ENCODE peak calls at places on chromosomes 4 and X, in four cellular contexts. D is naive thymus-derived CD8-positive, alpha-beta T cell; Q is HuH-7.5; B is fibroblast of the aortic adventitia. O is an unnamed sample.

GRCh38 chrX:53281321-53281822 is at the start of gene IQSEC2:
- DNase-seq in D (no peak), B (peak), Q (no peak), O (no peak)

GRCh38 chr4:15681372-15682339 is at the start of gene FAM200B:
- DNase-seq in Q (peak), B (peak), D (peak), O (peak)

GRCh38 chr4:168409089-168409801 is 71.0 kb downstream of the DDX60L start:
- DNase-seq in B (peak), Q (no peak), D (no peak), O (no peak)

GRCh38 chr4:37383579-37384229 is 139.2 kb downstream of the NWD2 start:
- DNase-seq in B (peak), Q (peak), D (peak), O (no peak)

GRCh38 chr4:159401791-159402380 is 299.0 kb downstream of the RAPGEF2 start:
- DNase-seq in B (peak), D (no peak), Q (no peak), O (no peak)

GRCh38 chr4:88606832-88607231 is 14.6 kb downstream of the HERC3 start:
- DNase-seq in D (no peak), Q (no peak), B (no peak), O (no peak)

GRCh38 chr4:168830777-168831512 is 179.1 kb downstream of the CBR4 start:
- DNase-seq in B (no peak), Q (no peak), D (no peak), O (no peak)

GRCh38 chrX:119374736-119375135 is 24.4 kb upstream of the SLC25A43 start:
- DNase-seq in B (peak), D (no peak), Q (no peak), O (no peak)

GRCh38 chrX:2577844-2578444 is 77.2 kb upstream of the DHRSX start:
- DNase-seq in Q (no peak), B (no peak), D (no peak), O (no peak)

GRCh38 chr4:3410401-3411135 is 31.2 kb upstream of the HGFAC start:
- DNase-seq in D (no peak), Q (no peak), B (no peak), O (no peak)

O was measured in CD4-positive, alpha-beta memory T cell.